ENCODE peak calls at places on chromosomes 16 and 17, in eight cellular contexts. One of them, this sample, is unnamed.
A peak's percentile ranks its signal among the peaks of the same experiment; 100 is the strongest.

GRCh38 chr17:79845601-79845949 is 6.3 kb upstream of the CBX4 start:
- DNase-seq in mucosa of descending colon: no peak
- DNase-seq in neural progenitor cell: no peak
- DNase-seq in astrocyte: no peak
- DNase-seq in cardiac fibroblast: peak; percentile 45
- DNase-seq in brain microvascular endothelial cell: no peak
- DNase-seq in prostate gland: no peak
- DNase-seq in astrocyte of the spinal cord: no peak
- DNase-seq in this sample: peak; percentile 22

GRCh38 chr16:53126390-53126789 is 71.6 kb downstream of the CHD9 start:
- DNase-seq in neural progenitor cell: no peak
- DNase-seq in brain microvascular endothelial cell: no peak
- DNase-seq in mucosa of descending colon: no peak
- DNase-seq in cardiac fibroblast: no peak
- DNase-seq in prostate gland: no peak
- DNase-seq in astrocyte: no peak
- DNase-seq in astrocyte of the spinal cord: no peak
- DNase-seq in this sample: no peak

GRCh38 chr16:70735141-70735979 is 49.5 kb upstream of the MTSS2 start:
- DNase-seq in neural progenitor cell: peak; percentile 53
- DNase-seq in brain microvascular endothelial cell: peak; percentile 63
- DNase-seq in mucosa of descending colon: no peak
- DNase-seq in cardiac fibroblast: peak; percentile 82
- DNase-seq in prostate gland: no peak
- DNase-seq in astrocyte of the spinal cord: peak; percentile 72
- DNase-seq in astrocyte: no peak
- DNase-seq in this sample: peak; percentile 98

GRCh38 chr16:65306313-65306712 is 184.4 kb upstream of the CDH11 start:
- DNase-seq in mucosa of descending colon: no peak
- DNase-seq in prostate gland: no peak
- DNase-seq in astrocyte: no peak
- DNase-seq in brain microvascular endothelial cell: no peak
- DNase-seq in neural progenitor cell: no peak
- DNase-seq in cardiac fibroblast: no peak
- DNase-seq in astrocyte of the spinal cord: no peak
- DNase-seq in this sample: peak; percentile 72

GRCh38 chr17:28407130-28407973 is 1.3 kb upstream of the SLC46A1 start:
- DNase-seq in cardiac fibroblast: no peak
- DNase-seq in neural progenitor cell: peak; percentile 27
- DNase-seq in astrocyte: no peak
- DNase-seq in brain microvascular endothelial cell: no peak
- DNase-seq in astrocyte of the spinal cord: no peak
- DNase-seq in mucosa of descending colon: no peak
- DNase-seq in prostate gland: peak; percentile 59
- DNase-seq in this sample: no peak

GRCh38 chr17:75130632-75131277 is 787 bp downstream of the NT5C start:
- DNase-seq in neural progenitor cell: peak; percentile 87
- DNase-seq in brain microvascular endothelial cell: peak; percentile 51
- DNase-seq in cardiac fibroblast: peak; percentile 66
- DNase-seq in astrocyte of the spinal cord: peak; percentile 70
- DNase-seq in astrocyte: peak; percentile 39
- DNase-seq in prostate gland: peak; percentile 39
- DNase-seq in mucosa of descending colon: peak; percentile 78
- DNase-seq in this sample: peak; percentile 50

GRCh38 chr17:42458497-42459255 is at the start of gene ATP6V0A1:
- DNase-seq in prostate gland: peak; percentile 93
- DNase-seq in astrocyte of the spinal cord: peak; percentile 83
- DNase-seq in mucosa of descending colon: peak; percentile 97
- DNase-seq in cardiac fibroblast: peak; percentile 91
- DNase-seq in astrocyte: peak; percentile 69
- DNase-seq in neural progenitor cell: peak; percentile 93
- DNase-seq in brain microvascular endothelial cell: peak; percentile 88
- DNase-seq in this sample: peak; percentile 75

GRCh38 chr17:77400445-77400870 is 259.7 kb downstream of the SEC14L1 start:
- DNase-seq in mucosa of descending colon: no peak
- DNase-seq in astrocyte of the spinal cord: no peak
- DNase-seq in astrocyte: no peak
- DNase-seq in cardiac fibroblast: no peak
- DNase-seq in prostate gland: no peak
- DNase-seq in brain microvascular endothelial cell: peak; percentile 38
- DNase-seq in neural progenitor cell: peak; percentile 59
- DNase-seq in this sample: peak; percentile 53

GRCh38 chr17:8153550-8153956 is 1.3 kb upstream of the PER1 start:
- DNase-seq in cardiac fibroblast: peak; percentile 98
- DNase-seq in astrocyte: peak; percentile 97
- DNase-seq in neural progenitor cell: peak; percentile 41
- DNase-seq in prostate gland: no peak
- DNase-seq in brain microvascular endothelial cell: peak; percentile 94
- DNase-seq in astrocyte of the spinal cord: peak; percentile 97
- DNase-seq in mucosa of descending colon: peak; percentile 80
- DNase-seq in this sample: peak; percentile 97

GRCh38 chr17:48236681-48237134 is 129.1 kb downstream of the SNX11 start:
- DNase-seq in astrocyte: peak; percentile 93
- DNase-seq in astrocyte of the spinal cord: peak; percentile 74
- DNase-seq in neural progenitor cell: no peak
- DNase-seq in mucosa of descending colon: no peak
- DNase-seq in brain microvascular endothelial cell: peak; percentile 94
- DNase-seq in prostate gland: no peak
- DNase-seq in cardiac fibroblast: peak; percentile 66
- DNase-seq in this sample: peak; percentile 52

GRCh38 chr16:705748-706188 is at the start of gene FBXL16:
- DNase-seq in astrocyte: no peak
- DNase-seq in prostate gland: no peak
- DNase-seq in neural progenitor cell: peak; percentile 58
- DNase-seq in mucosa of descending colon: no peak
- DNase-seq in brain microvascular endothelial cell: no peak
- DNase-seq in astrocyte of the spinal cord: no peak
- DNase-seq in cardiac fibroblast: no peak
- DNase-seq in this sample: no peak

GRCh38 chr17:31211352-31212012 is 85.6 kb downstream of the OMG start:
- DNase-seq in astrocyte: no peak
- DNase-seq in cardiac fibroblast: no peak
- DNase-seq in neural progenitor cell: no peak
- DNase-seq in astrocyte of the spinal cord: no peak
- DNase-seq in brain microvascular endothelial cell: peak; percentile 7
- DNase-seq in mucosa of descending colon: no peak
- DNase-seq in prostate gland: no peak
- DNase-seq in this sample: no peak

GRCh38 chr17:17052462-17053221 is 10.4 kb downstream of the MPRIP start:
- DNase-seq in neural progenitor cell: no peak
- DNase-seq in prostate gland: no peak
- DNase-seq in astrocyte: no peak
- DNase-seq in brain microvascular endothelial cell: no peak
- DNase-seq in cardiac fibroblast: no peak
- DNase-seq in mucosa of descending colon: no peak
- DNase-seq in astrocyte of the spinal cord: no peak
- DNase-seq in this sample: no peak

GRCh38 chr16:81708459-81709368 is 70.4 kb upstream of the PLCG2 start:
- DNase-seq in mucosa of descending colon: no peak
- DNase-seq in cardiac fibroblast: peak; percentile 26
- DNase-seq in astrocyte of the spinal cord: no peak
- DNase-seq in neural progenitor cell: no peak
- DNase-seq in astrocyte: no peak
- DNase-seq in brain microvascular endothelial cell: no peak
- DNase-seq in prostate gland: no peak
- DNase-seq in this sample: no peak

GRCh38 chr16:48788475-48788874 is 178.5 kb upstream of the N4BP1 start:
- DNase-seq in brain microvascular endothelial cell: no peak
- DNase-seq in cardiac fibroblast: no peak
- DNase-seq in mucosa of descending colon: no peak
- DNase-seq in neural progenitor cell: no peak
- DNase-seq in prostate gland: no peak
- DNase-seq in astrocyte of the spinal cord: no peak
- DNase-seq in astrocyte: no peak
- DNase-seq in this sample: no peak

GRCh38 chr17:41777579-41778188 is 8.8 kb downstream of the JUP start:
- DNase-seq in astrocyte of the spinal cord: peak; percentile 98
- DNase-seq in astrocyte: peak; percentile 90
- DNase-seq in cardiac fibroblast: peak; percentile 98
- DNase-seq in mucosa of descending colon: peak; percentile 77
- DNase-seq in neural progenitor cell: no peak
- DNase-seq in brain microvascular endothelial cell: peak; percentile 88
- DNase-seq in prostate gland: peak; percentile 64
- DNase-seq in this sample: peak; percentile 79

GRCh38 chr16:1102921-1103648 is 7.0 kb upstream of the C1QTNF8 start:
- DNase-seq in neural progenitor cell: peak; percentile 79
- DNase-seq in astrocyte of the spinal cord: no peak
- DNase-seq in prostate gland: peak; percentile 32
- DNase-seq in astrocyte: no peak
- DNase-seq in brain microvascular endothelial cell: no peak
- DNase-seq in cardiac fibroblast: peak; percentile 39
- DNase-seq in mucosa of descending colon: no peak
- DNase-seq in this sample: peak; percentile 12

GRCh38 chr17:62882284-62882683 is 74.2 kb upstream of the MARCHF10 start:
- DNase-seq in astrocyte: no peak
- DNase-seq in prostate gland: no peak
- DNase-seq in neural progenitor cell: no peak
- DNase-seq in mucosa of descending colon: no peak
- DNase-seq in astrocyte of the spinal cord: no peak
- DNase-seq in cardiac fibroblast: no peak
- DNase-seq in brain microvascular endothelial cell: no peak
- DNase-seq in this sample: no peak

GRCh38 chr17:8421571-8421970 is 14.1 kb upstream of the NDEL1 start:
- DNase-seq in brain microvascular endothelial cell: no peak
- DNase-seq in mucosa of descending colon: no peak
- DNase-seq in prostate gland: no peak
- DNase-seq in neural progenitor cell: no peak
- DNase-seq in astrocyte: no peak
- DNase-seq in cardiac fibroblast: peak; percentile 54
- DNase-seq in astrocyte of the spinal cord: no peak
- DNase-seq in this sample: peak; percentile 25

DNA sequence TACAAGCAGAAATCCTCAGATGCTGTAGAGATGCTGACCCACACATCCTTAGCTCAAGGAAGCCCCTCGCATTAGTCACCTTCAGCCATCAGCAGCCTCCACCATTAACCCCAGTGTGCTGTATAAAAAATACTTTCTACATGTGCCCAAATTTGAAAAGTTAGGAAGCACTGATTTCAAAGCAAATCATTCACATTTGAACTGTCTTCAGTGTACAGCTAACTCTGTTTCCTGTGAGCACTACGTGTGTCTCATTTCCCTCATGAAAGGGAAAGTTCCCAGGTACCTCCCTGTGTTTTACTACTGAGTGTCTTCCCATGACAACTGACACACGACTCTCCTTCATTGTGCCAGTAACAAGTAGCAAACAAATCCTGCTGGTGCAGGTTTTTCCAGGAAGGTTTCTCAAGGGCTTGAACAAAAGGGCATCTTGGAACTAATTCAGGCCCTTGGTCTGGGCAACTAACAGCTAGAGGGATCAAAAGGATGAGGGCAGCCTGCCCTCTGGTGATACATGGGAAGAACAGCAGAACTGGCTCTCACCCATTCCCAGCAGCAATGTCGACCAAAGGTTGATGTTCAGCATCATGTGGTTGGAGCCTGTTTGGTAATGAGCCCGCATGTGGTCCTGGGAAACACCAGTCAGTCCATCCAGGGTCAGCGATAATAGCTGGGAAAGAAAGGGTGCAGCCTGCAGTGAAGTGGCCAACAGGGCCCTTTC is 4.0 kb downstream of the SLC35B1 start:
- DNase-seq in prostate gland: peak; percentile 75
- DNase-seq in astrocyte of the spinal cord: peak; percentile 40
- DNase-seq in astrocyte: peak; percentile 16
- DNase-seq in mucosa of descending colon: no peak
- DNase-seq in cardiac fibroblast: peak; percentile 71
- DNase-seq in brain microvascular endothelial cell: peak; percentile 17
- DNase-seq in neural progenitor cell: peak; percentile 79
- DNase-seq in this sample: peak; percentile 49
- H3K4me3 ChIP-seq in prostate gland: no peak overlapping the region
- H3K4me3 ChIP-seq in astrocyte of the spinal cord: no peak overlapping the region
- H3K4me3 ChIP-seq in astrocyte: no peak overlapping the region
- H3K4me3 ChIP-seq in mucosa of descending colon: no peak overlapping the region
- H3K4me3 ChIP-seq in cardiac fibroblast: no peak overlapping the region
- H3K4me3 ChIP-seq in brain microvascular endothelial cell: no peak overlapping the region
- H3K4me3 ChIP-seq in neural progenitor cell: no peak overlapping the region
- H3K4me3 ChIP-seq in this sample: no peak overlapping the region

GRCh38 chr16:4957720-4958509 is at the start of gene SEC14L5:
- DNase-seq in brain microvascular endothelial cell: peak; percentile 97
- DNase-seq in mucosa of descending colon: peak; percentile 97
- DNase-seq in cardiac fibroblast: peak; percentile 99
- DNase-seq in astrocyte of the spinal cord: peak; percentile 96
- DNase-seq in prostate gland: peak; percentile 99
- DNase-seq in astrocyte: peak; percentile 84
- DNase-seq in neural progenitor cell: peak; percentile 100
- DNase-seq in this sample: peak; percentile 95
- TF ChIP-seq CTCF in brain microvascular endothelial cell: no peak
- TF ChIP-seq CTCF in mucosa of descending colon: no peak
- TF ChIP-seq CTCF in cardiac fibroblast: no peak
- TF ChIP-seq CTCF in astrocyte of the spinal cord: no peak
- TF ChIP-seq CTCF in prostate gland: no peak
- TF ChIP-seq CTCF in astrocyte: no peak
- TF ChIP-seq CTCF in neural progenitor cell: no peak
- TF ChIP-seq CTCF in this sample: no peak

GRCh38 chr16:66706506-66706880 is 9.9 kb upstream of the CMTM4 start:
- DNase-seq in astrocyte: no peak
- DNase-seq in neural progenitor cell: no peak
- DNase-seq in cardiac fibroblast: no peak
- DNase-seq in prostate gland: no peak
- DNase-seq in brain microvascular endothelial cell: no peak
- DNase-seq in astrocyte of the spinal cord: peak; percentile 13
- DNase-seq in mucosa of descending colon: peak; percentile 66
- DNase-seq in this sample: no peak
- H3K4me3 ChIP-seq in astrocyte: no peak overlapping the region
- H3K4me3 ChIP-seq in neural progenitor cell: no peak overlapping the region
- H3K4me3 ChIP-seq in cardiac fibroblast: no peak overlapping the region
- H3K4me3 ChIP-seq in prostate gland: no peak overlapping the region
- H3K4me3 ChIP-seq in brain microvascular endothelial cell: no peak overlapping the region
- H3K4me3 ChIP-seq in astrocyte of the spinal cord: no peak overlapping the region
- H3K4me3 ChIP-seq in mucosa of descending colon: no peak overlapping the region
- H3K4me3 ChIP-seq in this sample: no peak overlapping the region

GRCh38 chr16:89523680-89524344 is 15.6 kb downstream of the SPG7 start:
- DNase-seq in mucosa of descending colon: no peak
- DNase-seq in cardiac fibroblast: no peak
- DNase-seq in astrocyte: no peak
- DNase-seq in brain microvascular endothelial cell: no peak
- DNase-seq in neural progenitor cell: no peak
- DNase-seq in astrocyte of the spinal cord: no peak
- DNase-seq in prostate gland: no peak
- DNase-seq in this sample: no peak

GRCh38 chr16:89522287-89522686 is 14.1 kb downstream of the SPG7 start:
- DNase-seq in astrocyte of the spinal cord: no peak
- DNase-seq in cardiac fibroblast: no peak
- DNase-seq in mucosa of descending colon: no peak
- DNase-seq in astrocyte: no peak
- DNase-seq in neural progenitor cell: no peak
- DNase-seq in prostate gland: no peak
- DNase-seq in brain microvascular endothelial cell: no peak
- DNase-seq in this sample: no peak

GRCh38 chr16:89525146-89525913 is 17.1 kb downstream of the SPG7 start:
- DNase-seq in brain microvascular endothelial cell: no peak
- DNase-seq in astrocyte of the spinal cord: no peak
- DNase-seq in prostate gland: no peak
- DNase-seq in astrocyte: no peak
- DNase-seq in cardiac fibroblast: no peak
- DNase-seq in mucosa of descending colon: no peak
- DNase-seq in neural progenitor cell: no peak
- DNase-seq in this sample: no peak

DNA sequence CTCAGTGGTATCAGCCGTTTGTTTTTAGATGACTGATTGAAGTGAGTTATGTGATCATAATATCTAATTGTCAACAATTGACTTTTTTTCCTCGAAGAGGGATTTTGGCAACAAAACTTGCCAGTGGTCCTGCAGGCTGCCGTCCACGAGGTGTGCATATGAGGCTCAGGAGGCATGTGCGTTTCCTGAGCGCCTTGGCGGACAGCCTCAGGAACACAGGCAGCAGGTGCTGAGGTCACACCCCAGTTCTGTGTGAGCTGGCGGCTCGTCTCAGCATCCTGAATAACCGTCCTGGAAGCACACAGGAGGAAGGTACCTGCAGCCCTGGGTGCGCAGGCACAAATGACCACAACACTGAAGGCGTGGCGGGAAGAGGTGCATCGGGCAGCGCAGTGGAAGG is 11.7 kb downstream of the SPG7 start:
- DNase-seq in prostate gland: no peak
- DNase-seq in astrocyte of the spinal cord: no peak
- DNase-seq in cardiac fibroblast: no peak
- DNase-seq in neural progenitor cell: no peak
- DNase-seq in brain microvascular endothelial cell: no peak
- DNase-seq in astrocyte: no peak
- DNase-seq in mucosa of descending colon: no peak
- DNase-seq in this sample: no peak
- TF ChIP-seq CTCF in prostate gland: no peak
- TF ChIP-seq CTCF in astrocyte of the spinal cord: no peak
- TF ChIP-seq CTCF in cardiac fibroblast: no peak
- TF ChIP-seq CTCF in neural progenitor cell: no peak
- TF ChIP-seq CTCF in brain microvascular endothelial cell: no peak
- TF ChIP-seq CTCF in astrocyte: no peak
- TF ChIP-seq CTCF in mucosa of descending colon: no peak
- TF ChIP-seq CTCF in this sample: no peak

This sample was measured in AG10803.